ENCODE peak calls at places on chromosomes 4 and X, in four cellular contexts. D is HCT116, G is keratinocyte, Q is heart right ventricle. K is an unnamed sample.
A peak's percentile ranks its signal among the peaks of the same experiment; 100 is the strongest.

GRCh38 chr4:65624651-65625050 is 45.6 kb downstream of the EPHA5 start:
- DNase-seq in Q (no peak), D (no peak), G (no peak), K (no peak)

GRCh38 chrX:140274761-140275525 is 229.9 kb downstream of the SOX3 start:
- DNase-seq in Q (no peak), D (no peak), G (peak; percentile 13), K (no peak)

GRCh38 chr4:36399762-36400353 is 118.4 kb downstream of the DTHD1 start:
- DNase-seq in Q (peak; percentile 9), G (no peak), D (no peak), K (no peak)

GRCh38 chr4:165294907-165295306 is 32.6 kb upstream of the MSMO1 start:
- DNase-seq in D (no peak), G (no peak), Q (no peak), K (no peak)

GRCh38 chr4:181592221-181592745 is 650.9 kb upstream of the TENM3 start:
- DNase-seq in Q (no peak), G (no peak), D (no peak), K (no peak)

GRCh38 chr4:41611881-41612871 is 74.2 kb downstream of the LIMCH1 start:
- DNase-seq in Q (peak; percentile 64), G (no peak), D (no peak), K (no peak)

GRCh38 chr4:40594261-40595178 is 35.1 kb downstream of the RBM47 start:
- DNase-seq in G (peak; percentile 21), D (no peak), Q (no peak), K (no peak)

GRCh38 chr4:155522201-155522600 is 144.4 kb upstream of the GUCY1A1 start:
- DNase-seq in Q (no peak), D (no peak), G (no peak), K (no peak)

GRCh38 chr4:11532138-11532537 is 103.4 kb upstream of the HS3ST1 start:
- DNase-seq in D (no peak), G (no peak), Q (no peak), K (no peak)

GRCh38 chrX:25968920-25969319 is 169.2 kb upstream of the MAGEB18 start:
- DNase-seq in G (peak; percentile 4), D (no peak), Q (peak; percentile 7), K (no peak)

GRCh38 chrX:3788494-3789233 is 75.2 kb upstream of the PRKX start:
- DNase-seq in D (no peak), G (no peak), Q (no peak), K (no peak)

GRCh38 chr4:176350671-176351070 is 30.9 kb downstream of the SPCS3 start:
- DNase-seq in Q (no peak), D (no peak), G (no peak), K (no peak)
- H3K4me1 ChIP-seq in Q (no peaks in the 10 kb centered on the region), D (no peaks in the 10 kb centered on the region), G (no peaks in the 10 kb centered on the region), K (no peaks in the 10 kb centered on the region)

GRCh38 chr4:13933163-13933562 is 305.6 kb upstream of the BOD1L1 start:
- DNase-seq in Q (no peak), G (no peak), D (no peak), K (no peak)
- TF ChIP-seq CTCF in Q (no peak), G (no peak), D (no peak), K (no peak)

GRCh38 chr4:2696423-2696822 is 59.7 kb downstream of the TNIP2 start:
- DNase-seq in Q (no peak), D (no peak), G (no peak), K (peak; percentile 18)

GRCh38 chr4:2697995-2698414 is 58.1 kb downstream of the TNIP2 start:
- DNase-seq in D (no peak), Q (no peak), G (no peak), K (no peak)

GRCh38 chr4:2695661-2696060 is 60.5 kb downstream of the TNIP2 start:
- DNase-seq in Q (no peak), G (no peak), D (no peak), K (no peak)

GRCh38 chr4:2691952-2692435 is 64.1 kb downstream of the TNIP2 start:
- DNase-seq in Q (no peak), D (no peak), G (no peak), K (no peak)

GRCh38 chr4:2694691-2695090 is 61.4 kb downstream of the TNIP2 start:
- DNase-seq in D (no peak), G (no peak), Q (no peak), K (no peak)
- H3K4me1 ChIP-seq in D (no peaks in the 10 kb centered on the region), G (peaks cover 3% of the 10 kb centered on the region), Q (no peaks in the 10 kb centered on the region), K (no peaks in the 10 kb centered on the region)

GRCh38 chrX:78595901-78596502 is 63.1 kb downstream of the RTL3 start:
- DNase-seq in D (no peak), G (no peak), Q (no peak), K (no peak)
- TF ChIP-seq CTCF in D (no peak), G (peak; percentile 19), Q (peak; percentile 31), K (no peak)